ENCODE peak calls at places on chromosome 13, in seven cellular contexts. P, K, S, T, M, O and Y are unnamed samples.

GRCh38 chr13:45775401-45775963 is 73.4 kb downstream of the CBY2 start:
- DNase-seq in P (no peak), O (no peak), S (no peak), T (no peak), M (no peak), K (no peak), Y (no peak)

GRCh38 chr13:83876546-83876945 is 5.7 kb downstream of the SLITRK1 start:
- DNase-seq in P (no peak), T (no peak), K (no peak), S (no peak), M (no peak), O (no peak), Y (no peak)

GRCh38 chr13:113585828-113586355 is 1.3 kb downstream of the TFDP1 start:
- DNase-seq in O (no peak), M (peak), S (no peak), T (peak), K (peak), P (no peak), Y (peak)

GRCh38 chr13:27194209-27194608 is 22.6 kb upstream of the USP12 start:
- DNase-seq in S (no peak), K (no peak), O (no peak), M (no peak), T (no peak), P (no peak), Y (no peak)

GRCh38 chr13:72255908-72256307 is 388.9 kb upstream of the DACH1 start:
- DNase-seq in M (no peak), O (no peak), S (no peak), P (peak), T (no peak), K (no peak), Y (peak)

GRCh38 chr13:50382511-50382910 is 367.3 kb downstream of the KCNRG start:
- DNase-seq in M (no peak), P (no peak), K (no peak), O (no peak), T (no peak), S (no peak), Y (no peak)

GRCh38 chr13:43470610-43471009 is 316.2 kb downstream of the ENOX1 start:
- DNase-seq in P (no peak), M (no peak), S (no peak), T (no peak), K (no peak), O (no peak), Y (no peak)

GRCh38 chr13:83378901-83379300 is 503.4 kb downstream of the SLITRK1 start:
- DNase-seq in T (no peak), O (no peak), P (no peak), S (no peak), K (no peak), M (no peak), Y (no peak)

GRCh38 chr13:75770164-75771145 is 134.3 kb downstream of the LMO7 start:
- DNase-seq in O (no peak), M (no peak), P (no peak), K (no peak), S (no peak), T (no peak), Y (no peak)

GRCh38 chr13:94050686-94051085 is 428.8 kb downstream of the DCT start:
- DNase-seq in S (no peak), M (no peak), O (no peak), K (no peak), P (no peak), T (no peak), Y (no peak)

GRCh38 chr13:46639033-46639981 is 86.3 kb downstream of the LRCH1 start:
- DNase-seq in P (no peak), K (no peak), T (no peak), M (no peak), S (no peak), O (no peak), Y (no peak)

GRCh38 chr13:24151864-24152263 is 8.7 kb upstream of the SPATA13 start:
- DNase-seq in K (no peak), O (no peak), S (no peak), M (no peak), P (no peak), T (no peak), Y (no peak)

GRCh38 chr13:24150613-24151012 is 9.9 kb upstream of the SPATA13 start:
- DNase-seq in K (no peak), T (no peak), O (no peak), S (no peak), P (no peak), M (no peak), Y (no peak)

GRCh38 chr13:24153979-24154378 is 6.5 kb upstream of the SPATA13 start:
- DNase-seq in P (no peak), M (no peak), S (no peak), O (no peak), T (no peak), K (no peak), Y (no peak)

GRCh38 chr13:24152292-24153214 is 8.0 kb upstream of the SPATA13 start:
- DNase-seq in M (no peak), S (no peak), P (no peak), T (no peak), K (no peak), O (no peak), Y (no peak)

GRCh38 chr13:24153347-24153746 is 7.2 kb upstream of the SPATA13 start:
- DNase-seq in T (no peak), M (no peak), P (no peak), K (no peak), S (no peak), O (no peak), Y (no peak)
- H3K27ac ChIP-seq in T (no peak), M (no peak), P (no peak), K (peak), S (no peak), O (no peak), Y (no peak)

GRCh38 chr13:96053003-96053703 is at the start of gene UGGT2:
- DNase-seq in P (peak), O (peak), T (peak), S (peak), M (peak), K (peak), Y (peak)
- TF ChIP-seq POLR2A in P (peak), O (peak), T (peak), S (no peak), M (peak), K (peak), Y (peak)

GRCh38 chr13:110529522-110530311 is 31.8 kb downstream of the RAB20 start:
- DNase-seq in K (no peak), O (no peak), P (no peak), M (peak), S (no peak), T (peak), Y (no peak)
- H3K27ac ChIP-seq in K (peak), O (peak), P (no peak), M (peak), S (no peak), T (peak), Y (peak)

GRCh38 chr13:26051231-26052135 is at the start of gene SHISA2:
- DNase-seq in P (peak), S (peak), O (no peak), T (no peak), M (no peak), K (peak), Y (peak)
- TF ChIP-seq POLR2A in P (peak), S (no peak), O (no peak), T (no peak), M (no peak), K (no peak), Y (peak)

GRCh38 chr13:39596176-39596575 is 6.8 kb downstream of the LHFPL6 start:
- DNase-seq in M (no peak), K (no peak), O (no peak), S (no peak), T (no peak), P (no peak), Y (no peak)
- H3K27ac ChIP-seq in M (no peak), K (no peak), O (no peak), S (no peak), T (no peak), P (no peak), Y (no peak)